ENCODE peak calls at places on chromosomes 3 and 15, in nine cellular contexts. Y is iPS-NIHi11, X is iris pigment epithelial cell, E is G401, T is Right ventricle myocardium superior, J is left cardiac atrium, U is LoVo, C is NCI-H1417, F is ecto neural progenitor cell. M is an unnamed sample.

GRCh38 chr15:80525853-80526252 is 121.7 kb downstream of the ARNT2 start:
- DNase-seq in Y (no peak), X (no peak), E (no peak), T (no peak), J (no peak), U (no peak), C (no peak), F (no peak), M (no peak)

GRCh38 chr15:82301296-82302016 is 38.8 kb downstream of the SAXO2 start:
- DNase-seq in Y (no peak), X (no peak), E (no peak), T (no peak), J (no peak), U (no peak), C (no peak), F (no peak), M (no peak)

GRCh38 chr3:66317750-66318366 is 97.1 kb downstream of the SLC25A26 start:
- DNase-seq in Y (no peak), X (no peak), E (peak), T (no peak), J (no peak), U (no peak), C (no peak), F (no peak), M (no peak)

GRCh38 chr3:70726966-70727365 is 414.5 kb upstream of the MDFIC2 start:
- DNase-seq in Y (no peak), X (peak), E (no peak), T (no peak), J (no peak), U (no peak), C (no peak), F (no peak), M (no peak)

GRCh38 chr3:184333700-184334099 is 3.7 kb upstream of the FAM131A start:
- DNase-seq in Y (no peak), X (no peak), E (no peak), T (no peak), J (no peak), U (no peak), C (no peak), F (no peak), M (no peak)

GRCh38 chr15:86101818-86102217 is 22.1 kb downstream of the AGBL1 start:
- DNase-seq in Y (no peak), X (no peak), E (no peak), T (no peak), J (no peak), U (no peak), C (no peak), F (no peak), M (no peak)

GRCh38 chr15:25051399-25052154 is 96.8 kb downstream of the SNRPN start:
- DNase-seq in Y (no peak), X (no peak), E (no peak), T (no peak), J (no peak), U (no peak), C (no peak), F (peak), M (no peak)

GRCh38 chr15:101382544-101382943 is 87.5 kb upstream of the SNRPA1 start:
- DNase-seq in Y (no peak), X (no peak), E (no peak), T (no peak), J (no peak), U (no peak), C (no peak), F (no peak), M (no peak)

GRCh38 chr15:96053039-96054021 is 277.2 kb upstream of the NR2F2 start:
- DNase-seq in Y (peak), X (no peak), E (peak), T (peak), J (peak), U (peak), C (peak), F (peak), M (peak)

GRCh38 chr3:129793947-129794318 is 99.6 kb downstream of the TMCC1 start:
- DNase-seq in Y (peak), X (no peak), E (no peak), T (no peak), J (peak), U (no peak), C (peak), F (peak), M (no peak)

GRCh38 chr3:96646596-96646995 is 167.8 kb upstream of the EPHA6 start:
- DNase-seq in Y (no peak), X (no peak), E (no peak), T (no peak), J (no peak), U (no peak), C (no peak), F (no peak), M (no peak)

GRCh38 chr3:68256635-68257034 is 602.2 kb upstream of the SUCLG2 start:
- DNase-seq in Y (peak), X (no peak), E (no peak), T (no peak), J (no peak), U (no peak), C (no peak), F (no peak), M (no peak)

GRCh38 chr15:67548862-67549651 is 6.6 kb downstream of the MAP2K5 start:
- DNase-seq in Y (peak), X (no peak), E (peak), T (peak), J (no peak), U (no peak), C (peak), F (peak), M (peak)

GRCh38 chr3:52428151-52429005 is 16.5 kb downstream of the SEMA3G start:
- DNase-seq in Y (peak), X (peak), E (peak), T (no peak), J (peak), U (peak), C (peak), F (no peak), M (no peak)

GRCh38 chr3:125245521-125245920 is 33.0 kb upstream of the SLC12A8 start:
- DNase-seq in Y (no peak), X (peak), E (no peak), T (no peak), J (no peak), U (no peak), C (no peak), F (no peak), M (no peak)

GRCh38 chr3:179796421-179796820 is 143.6 kb downstream of the USP13 start:
- DNase-seq in Y (no peak), X (peak), E (no peak), T (no peak), J (no peak), U (no peak), C (no peak), F (no peak), M (no peak)

GRCh38 chr3:105598047-105598796 is 231.5 kb downstream of the ALCAM start:
- DNase-seq in Y (no peak), X (peak), E (no peak), T (no peak), J (no peak), U (peak), C (no peak), F (no peak), M (peak)

GRCh38 chr15:101085311-101085700 is 166.1 kb downstream of the LRRK1 start:
- DNase-seq in Y (no peak), X (no peak), E (no peak), T (no peak), J (no peak), U (no peak), C (no peak), F (peak), M (no peak)

GRCh38 chr3:23807161-23808015 is 1.6 kb downstream of the UBE2E1 start:
- DNase-seq in Y (no peak), X (peak), E (peak), T (no peak), J (no peak), U (no peak), C (peak), F (no peak), M (no peak)

GRCh38 chr15:42171122-42171521 is 14.7 kb upstream of the PLA2G4F start:
- DNase-seq in Y (no peak), X (no peak), E (no peak), T (no peak), J (no peak), U (no peak), C (no peak), F (no peak), M (no peak)

GRCh38 chr15:73334086-73334485 is 34.7 kb downstream of the HCN4 start:
- DNase-seq in Y (no peak), X (no peak), E (no peak), T (no peak), J (no peak), U (no peak), C (no peak), F (no peak), M (no peak)

GRCh38 chr3:99114565-99115291 is 213.2 kb upstream of the DCBLD2 start:
- DNase-seq in Y (peak), X (peak), E (no peak), T (no peak), J (no peak), U (no peak), C (no peak), F (peak), M (peak)

GRCh38 chr3:43774799-43775198 is 84.1 kb downstream of the ABHD5 start:
- DNase-seq in Y (no peak), X (no peak), E (no peak), T (no peak), J (no peak), U (no peak), C (no peak), F (no peak), M (no peak)

GRCh38 chr3:29503969-29504368 is 223.1 kb downstream of the RBMS3 start:
- DNase-seq in Y (no peak), X (peak), E (no peak), T (no peak), J (peak), U (no peak), C (no peak), F (no peak), M (no peak)

GRCh38 chr3:48428088-48428862 is 1.6 kb downstream of the PLXNB1 start:
- DNase-seq in Y (no peak), X (no peak), E (peak), T (no peak), J (no peak), U (peak), C (peak), F (peak), M (no peak)

GRCh38 chr3:156307704-156308103 is 187.3 kb downstream of the KCNAB1 start:
- DNase-seq in Y (no peak), X (peak), E (no peak), T (peak), J (peak), U (no peak), C (no peak), F (no peak), M (no peak)

GRCh38 chr3:113948015-113948917 is 453 bp downstream of the ZDHHC23 start:
- DNase-seq in Y (peak), X (no peak), E (peak), T (no peak), J (peak), U (peak), C (peak), F (peak), M (peak)

GRCh38 chr3:184230081-184230602 is 757 bp downstream of the VWA5B2 start:
- DNase-seq in Y (peak), X (no peak), E (no peak), T (no peak), J (no peak), U (peak), C (peak), F (no peak), M (no peak)

GRCh38 chr3:133944641-133945441 is 49.2 kb upstream of the RAB6B start:
- DNase-seq in Y (no peak), X (peak), E (peak), T (peak), J (peak), U (peak), C (no peak), F (no peak), M (no peak)

GRCh38 chr15:25763206-25763880 is 99.8 kb downstream of the ATP10A start:
- DNase-seq in Y (no peak), X (no peak), E (peak), T (no peak), J (no peak), U (no peak), C (no peak), F (peak), M (no peak)

GRCh38 chr15:33200444-33200843 is 5.9 kb upstream of the FMN1 start:
- DNase-seq in Y (no peak), X (no peak), E (no peak), T (no peak), J (no peak), U (peak), C (peak), F (no peak), M (peak)

GRCh38 chr15:101003706-101004105 is 84.5 kb downstream of the LRRK1 start:
- DNase-seq in Y (no peak), X (no peak), E (no peak), T (no peak), J (no peak), U (no peak), C (no peak), F (peak), M (peak)

GRCh38 chr15:64547275-64547674 is 86.9 kb downstream of the ZNF609 start:
- DNase-seq in Y (no peak), X (no peak), E (no peak), T (no peak), J (no peak), U (no peak), C (no peak), F (no peak), M (no peak)

GRCh38 chr3:178454714-178455113 is 81.5 kb upstream of the KCNMB2 start:
- DNase-seq in Y (no peak), X (peak), E (no peak), T (peak), J (peak), U (no peak), C (no peak), F (no peak), M (no peak)

GRCh38 chr3:167032267-167032876 is 347.7 kb downstream of the ZBBX start:
- DNase-seq in Y (peak), X (peak), E (peak), T (no peak), J (no peak), U (peak), C (peak), F (no peak), M (no peak)

GRCh38 chr15:100995471-100996430 is 76.6 kb downstream of the LRRK1 start:
- DNase-seq in Y (no peak), X (no peak), E (no peak), T (no peak), J (no peak), U (no peak), C (no peak), F (peak), M (peak)

GRCh38 chr3:46913644-46914043 is 36.1 kb downstream of the PTH1R start:
- DNase-seq in Y (no peak), X (peak), E (peak), T (peak), J (peak), U (peak), C (peak), F (no peak), M (no peak)